ENCODE peak calls at places on chromosome 17, in six cellular contexts. B is GM12878, T is K562, L is HepG2, A is NB4, D is endothelial cell of umbilical vein. H is an unnamed sample.
A peak's percentile ranks its signal among the peaks of the same experiment; 100 is the strongest.

GRCh38 chr17:57523926-57524634 is 221.0 kb downstream of the CCDC182 start:
- DNase-seq in B (no peak), T (no peak), L (no peak), D (peak; percentile 4), A (no peak), H (peak; percentile 43)

GRCh38 chr17:7056386-7056785 is 12.5 kb upstream of the SLC16A11 start:
- DNase-seq in T (no peak), A (no peak), B (no peak), D (no peak), L (no peak), H (no peak)

GRCh38 chr17:43044024-43044423 is 19.0 kb downstream of the RND2 start:
- DNase-seq in D (peak; percentile 10), B (no peak), T (no peak), L (no peak), A (no peak), H (no peak)

GRCh38 chr17:57455063-57455914 is 199.0 kb downstream of the MSI2 start:
- DNase-seq in B (peak; percentile 94), T (no peak), A (peak; percentile 98), L (no peak), D (no peak), H (no peak)

GRCh38 chr17:378068-378467 is 25.5 kb upstream of the RPH3AL start:
- DNase-seq in L (no peak), B (no peak), T (no peak), D (no peak), A (no peak), H (no peak)

GRCh38 chr17:76039121-76039520 is 12.0 kb upstream of the EVPL start:
- DNase-seq in D (no peak), L (no peak), T (no peak), B (no peak), A (no peak), H (no peak)

GRCh38 chr17:40364121-40364861 is at the start of gene GJD3:
- DNase-seq in T (peak; percentile 22), B (no peak), A (no peak), D (no peak), L (no peak), H (no peak)

GRCh38 chr17:62064029-62064790 is 868 bp downstream of the MED13 start:
- DNase-seq in L (no peak), T (no peak), D (peak; percentile 64), B (no peak), A (peak; percentile 45), H (peak; percentile 28)

GRCh38 chr17:44199553-44200477 is at the start of gene ATXN7L3:
- DNase-seq in T (peak; percentile 100), D (peak; percentile 98), A (peak; percentile 99), B (peak; percentile 87), L (peak; percentile 97), H (peak; percentile 99)

GRCh38 chr17:44198721-44199552 is 747 bp downstream of the ATXN7L3 start:
- DNase-seq in D (peak; percentile 52), B (no peak), A (peak; percentile 75), T (peak; percentile 95), L (no peak), H (peak; percentile 85)

GRCh38 chr17:44200478-44201155 is 933 bp upstream of the ATXN7L3 start:
- DNase-seq in L (peak; percentile 38), B (no peak), D (peak; percentile 35), A (no peak), T (no peak), H (no peak)

GRCh38 chr17:44197980-44198720 is 1.5 kb downstream of the ATXN7L3 start:
- DNase-seq in B (no peak), T (peak; percentile 80), A (peak; percentile 87), D (peak; percentile 30), L (no peak), H (peak; percentile 77)

DNA sequence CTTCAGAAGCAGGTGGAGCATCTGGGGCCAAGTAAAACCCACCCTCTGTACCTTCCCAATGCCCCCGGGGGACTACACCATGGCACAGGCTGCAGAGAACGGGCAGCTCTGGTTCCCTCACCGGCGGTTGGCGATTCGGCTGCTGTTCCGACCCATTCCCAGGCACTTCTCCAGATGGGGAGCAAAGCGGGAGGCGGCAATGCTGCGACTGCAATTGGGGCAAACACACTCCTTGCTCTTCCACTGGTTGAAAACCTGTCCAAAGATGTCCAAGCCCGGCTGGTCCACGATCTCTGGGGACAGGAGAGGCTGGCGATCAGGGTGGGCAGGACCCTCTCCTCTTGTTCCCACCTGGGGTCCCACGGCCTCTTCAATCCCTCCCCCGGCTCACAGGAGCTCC is 2.6 kb downstream of the ATXN7L3 start:
- DNase-seq in A (no peak), T (no peak), L (no peak), D (no peak), B (no peak), H (no peak)
- TF ChIP-seq MYC in A (no peak), T (no peak), L (no peak), D (no peak), B (no peak), H (no peak)

DNA sequence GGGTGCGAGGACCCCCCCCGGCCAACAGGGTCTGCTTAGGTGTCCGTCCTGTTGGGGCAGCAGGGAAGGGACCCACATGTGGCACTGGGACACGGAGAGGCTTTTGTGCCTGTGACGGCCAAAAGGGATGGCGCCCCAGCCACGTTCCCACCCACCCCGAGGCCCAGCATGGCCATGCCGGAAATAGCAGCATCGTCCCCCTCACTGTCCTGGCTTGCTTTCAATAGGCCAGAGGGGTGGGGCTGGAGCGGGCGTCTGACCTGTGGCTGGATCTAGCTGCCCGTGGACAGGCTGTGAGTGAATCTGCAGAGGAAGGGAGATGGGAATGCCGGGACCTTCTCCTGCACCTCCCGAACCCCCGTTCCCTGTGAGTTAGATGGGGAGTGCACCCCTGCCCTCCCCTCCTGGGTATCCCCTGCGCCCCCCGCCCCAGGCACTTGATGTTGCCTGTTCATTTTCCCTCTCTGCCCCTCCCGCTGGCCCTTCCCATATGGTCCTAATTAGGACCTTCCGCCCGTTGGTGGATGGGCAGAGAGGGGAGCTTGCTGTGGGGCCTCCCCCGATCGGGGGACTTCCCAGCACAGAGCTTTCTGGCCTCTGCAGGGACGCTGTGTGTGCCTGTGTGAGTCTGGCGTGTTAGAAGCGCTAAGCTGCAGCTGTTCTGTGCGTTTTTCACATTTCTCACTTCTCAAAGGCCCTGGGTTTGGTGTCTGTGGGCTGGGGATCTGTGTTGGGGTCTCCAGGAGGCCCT is 292.8 kb downstream of the SEC14L1 start:
- DNase-seq in A (no peak), L (no peak), B (no peak), D (no peak), T (no peak), H (no peak)
- TF ChIP-seq MYC in A (no peak), L (no peak), B (no peak), D (no peak), T (no peak), H (no peak)

GRCh38 chr17:78358538-78359215 is 1.2 kb downstream of the SOCS3 start:
- DNase-seq in D (peak; percentile 61), A (no peak), B (no peak), L (no peak), T (no peak), H (peak; percentile 82)
- TF ChIP-seq MYC in D (no peak), A (no peak), B (no peak), L (no peak), T (no peak), H (no peak)

GRCh38 chr17:41823580-41823979 is 10.8 kb downstream of the FKBP10 start:
- DNase-seq in L (no peak), D (no peak), T (no peak), A (no peak), B (no peak), H (no peak)
- TF ChIP-seq MYC in L (no peak), D (no peak), T (no peak), A (no peak), B (no peak), H (no peak)

DNA sequence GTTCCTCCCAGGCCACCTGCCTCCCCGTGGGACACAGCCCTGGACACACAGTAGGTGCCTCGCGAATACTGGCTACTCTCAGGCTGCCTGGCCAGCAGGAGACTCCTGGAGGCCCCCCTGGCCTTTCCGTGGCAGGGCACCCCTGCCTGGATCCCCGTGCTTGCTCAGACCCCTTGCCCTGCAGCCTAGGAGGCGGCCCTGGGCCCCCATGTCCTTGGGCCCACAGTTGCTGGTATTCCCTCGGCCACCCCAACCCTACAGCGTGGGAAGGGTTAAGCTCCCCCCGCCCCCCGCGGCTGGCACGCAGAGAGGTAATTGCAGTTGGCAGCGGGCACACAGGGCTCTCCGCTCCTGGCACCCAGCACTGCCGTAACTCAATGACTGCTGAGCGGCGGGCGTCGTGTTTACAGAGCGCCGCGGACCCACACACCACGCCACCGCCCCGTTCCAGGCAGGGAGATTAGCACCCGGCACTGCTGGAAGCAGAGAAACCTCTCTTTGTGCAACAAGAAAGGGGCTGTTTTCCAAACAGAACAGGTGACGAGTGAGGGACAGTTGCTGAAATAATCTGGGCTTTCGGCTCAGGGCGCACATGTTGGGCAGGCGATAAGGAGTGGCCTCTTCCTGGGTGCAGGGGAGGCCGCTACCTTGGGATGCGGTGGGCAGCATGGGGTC is 32.3 kb downstream of the BAHCC1 start:
- DNase-seq in B (no peak), D (no peak), A (no peak), T (no peak), L (no peak), H (no peak)
- TF ChIP-seq MYC in B (no peak), D (no peak), A (peak; percentile 74), T (no peak), L (no peak), H (no peak)

GRCh38 chr17:8162232-8162996 is at the start of gene VAMP2:
- DNase-seq in L (no peak), D (peak; percentile 58), T (no peak), B (no peak), A (peak; percentile 63), H (peak; percentile 56)
- TF ChIP-seq MYC in L (peak; percentile 17), D (no peak), T (peak; percentile 61), B (no peak), A (no peak), H (no peak)

DNA sequence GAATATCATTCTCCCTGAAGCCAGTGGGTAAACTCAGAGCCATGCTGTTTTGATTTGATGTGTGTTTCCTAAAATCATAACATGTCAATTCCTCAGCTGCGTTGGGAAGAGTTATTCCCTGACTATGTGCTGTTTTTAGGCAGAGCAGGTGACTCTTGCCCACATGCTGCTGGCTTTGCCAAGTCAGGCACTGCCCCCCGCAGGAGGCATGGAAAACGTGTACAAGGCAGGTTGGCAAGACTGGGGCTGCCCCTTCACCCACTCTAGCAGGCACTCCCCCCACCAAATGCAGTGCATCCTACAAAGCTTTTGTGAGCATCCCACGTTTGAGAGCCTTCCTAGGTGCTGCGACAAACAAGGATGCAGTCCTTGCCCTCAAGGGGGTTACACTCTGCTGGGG is 38.3 kb upstream of the NAT9 start:
- DNase-seq in L (no peak), D (peak; percentile 5), A (no peak), T (no peak), B (no peak), H (no peak)
- TF ChIP-seq MYC in L (no peak), D (no peak), A (no peak), T (no peak), B (no peak), H (no peak)

GRCh38 chr17:21370430-21370829 is 5.7 kb upstream of the KCNJ12 start:
- DNase-seq in T (no peak), B (no peak), A (peak; percentile 70), D (no peak), L (no peak), H (no peak)

GRCh38 chr17:21371511-21372081 is 4.6 kb upstream of the KCNJ12 start:
- DNase-seq in D (no peak), A (no peak), T (no peak), L (no peak), B (no peak), H (no peak)

GRCh38 chr17:21369395-21369794 is 6.8 kb upstream of the KCNJ12 start:
- DNase-seq in A (no peak), D (no peak), L (no peak), T (no peak), B (no peak), H (no peak)

GRCh38 chr17:21365016-21365415 is 11.1 kb upstream of the KCNJ12 start:
- DNase-seq in L (no peak), T (no peak), B (no peak), D (no peak), A (no peak), H (no peak)

GRCh38 chr17:21368545-21369246 is 7.5 kb upstream of the KCNJ12 start:
- DNase-seq in T (no peak), A (peak; percentile 96), D (no peak), L (no peak), B (no peak), H (no peak)
- TF ChIP-seq MYC in T (no peak), A (no peak), D (no peak), L (no peak), B (no peak), H (no peak)

H was measured in A549.